ENCODE peak calls at places on chromosomes 2 and 18, in five cellular contexts. O is fibroblast of lung, X is MM.1S, T is ovary, S is tibial artery. E is an unnamed sample. For H3K36me3, the result is how much of the 10 kb centered on the place peaks cover.

GRCh38 chr18:54229660-54230059 is 5.2 kb upstream of the MBD2 start:
- DNase-seq in O (no peak), X (no peak), T (no peak), S (no peak), E (no peak)

GRCh38 chr18:24138281-24138883 is 480 bp upstream of the CABYR start:
- DNase-seq in O (no peak), X (no peak), T (no peak), S (no peak), E (no peak)

GRCh38 chr2:147989809-147990403 is 30.6 kb downstream of the ORC4 start:
- DNase-seq in O (peak), X (peak), T (no peak), S (no peak), E (no peak)

GRCh38 chr2:209772316-209772715 is 684 bp downstream of the UNC80 start:
- DNase-seq in O (no peak), X (no peak), T (no peak), S (no peak), E (no peak)

GRCh38 chr2:171545086-171545485 is 22.8 kb downstream of the CYBRD1 start:
- DNase-seq in O (no peak), X (no peak), T (no peak), S (no peak), E (no peak)

GRCh38 chr18:45521151-45521550 is 94.1 kb upstream of the SLC14A2 start:
- DNase-seq in O (peak), X (no peak), T (no peak), S (no peak), E (no peak)

GRCh38 chr2:29568135-29568534 is 353.3 kb downstream of the ALK start:
- DNase-seq in O (no peak), X (no peak), T (no peak), S (no peak), E (no peak)

GRCh38 chr2:210577263-210578071 is 21.1 kb downstream of the CPS1 start:
- DNase-seq in O (peak), X (peak), T (no peak), S (no peak), E (no peak)

GRCh38 chr2:130756041-130756720 is 841 bp downstream of the AMER3 start:
- DNase-seq in O (peak), X (peak), T (no peak), S (no peak), E (peak)

GRCh38 chr2:102478686-102479470 is 5.9 kb downstream of the SLC9A4 start:
- DNase-seq in O (no peak), X (no peak), T (no peak), S (no peak), E (no peak)

GRCh38 chr18:9520666-9521065 is 45.4 kb downstream of the RALBP1 start:
- DNase-seq in O (peak), X (no peak), T (no peak), S (no peak), E (no peak)

GRCh38 chr2:30230855-30231725 is at the start of gene LBH:
- DNase-seq in O (peak), X (peak), T (peak), S (peak), E (peak)

GRCh38 chr18:8011906-8012305 is 444.8 kb downstream of the PTPRM start:
- DNase-seq in O (no peak), X (no peak), T (no peak), S (no peak), E (peak)

GRCh38 chr2:41510108-41510507 is 537.7 kb upstream of the PKDCC start:
- DNase-seq in O (no peak), X (no peak), T (no peak), S (no peak), E (no peak)

GRCh38 chr2:237196866-237197618 is 111.4 kb downstream of the COPS8 start:
- DNase-seq in O (peak), X (no peak), T (no peak), S (no peak), E (no peak)

GRCh38 chr2:101983928-101984327 is 7.8 kb upstream of the IL1R2 start:
- DNase-seq in O (no peak), X (no peak), T (no peak), S (no peak), E (no peak)

GRCh38 chr2:189654641-189655040 is 6.6 kb upstream of the ASNSD1 start:
- DNase-seq in O (peak), X (no peak), T (no peak), S (no peak), E (no peak)

GRCh38 chr2:237092506-237092905 is 6.8 kb downstream of the COPS8 start:
- DNase-seq in O (no peak), X (no peak), T (no peak), S (no peak), E (no peak)

GRCh38 chr2:230410861-230411464 is 5.0 kb upstream of the SP100 start:
- DNase-seq in O (no peak), X (no peak), T (no peak), S (no peak), E (no peak)

GRCh38 chr2:43139996-43140621 is 86.3 kb downstream of the ZFP36L2 start:
- DNase-seq in O (no peak), X (no peak), T (peak), S (peak), E (no peak)

GRCh38 chr18:78974115-78974740 is 5.4 kb upstream of the SALL3 start:
- DNase-seq in O (no peak), X (no peak), T (no peak), S (no peak), E (no peak)

GRCh38 chr2:177680866-177681358 is 288.3 kb downstream of the AGPS start:
- DNase-seq in O (no peak), X (no peak), T (no peak), S (no peak), E (no peak)

GRCh38 chr2:114354199-114354598 is 88.2 kb upstream of the DPP10 start:
- DNase-seq in O (no peak), X (no peak), T (no peak), S (no peak), E (no peak)

GRCh38 chr2:159442159-159442852 is 155.8 kb upstream of the WDSUB1 start:
- DNase-seq in O (no peak), X (no peak), T (no peak), S (no peak), E (no peak)
- H3K36me3 ChIP-seq in O (under half), X (under half), T (under half), S (under half), E (under half)

DNA sequence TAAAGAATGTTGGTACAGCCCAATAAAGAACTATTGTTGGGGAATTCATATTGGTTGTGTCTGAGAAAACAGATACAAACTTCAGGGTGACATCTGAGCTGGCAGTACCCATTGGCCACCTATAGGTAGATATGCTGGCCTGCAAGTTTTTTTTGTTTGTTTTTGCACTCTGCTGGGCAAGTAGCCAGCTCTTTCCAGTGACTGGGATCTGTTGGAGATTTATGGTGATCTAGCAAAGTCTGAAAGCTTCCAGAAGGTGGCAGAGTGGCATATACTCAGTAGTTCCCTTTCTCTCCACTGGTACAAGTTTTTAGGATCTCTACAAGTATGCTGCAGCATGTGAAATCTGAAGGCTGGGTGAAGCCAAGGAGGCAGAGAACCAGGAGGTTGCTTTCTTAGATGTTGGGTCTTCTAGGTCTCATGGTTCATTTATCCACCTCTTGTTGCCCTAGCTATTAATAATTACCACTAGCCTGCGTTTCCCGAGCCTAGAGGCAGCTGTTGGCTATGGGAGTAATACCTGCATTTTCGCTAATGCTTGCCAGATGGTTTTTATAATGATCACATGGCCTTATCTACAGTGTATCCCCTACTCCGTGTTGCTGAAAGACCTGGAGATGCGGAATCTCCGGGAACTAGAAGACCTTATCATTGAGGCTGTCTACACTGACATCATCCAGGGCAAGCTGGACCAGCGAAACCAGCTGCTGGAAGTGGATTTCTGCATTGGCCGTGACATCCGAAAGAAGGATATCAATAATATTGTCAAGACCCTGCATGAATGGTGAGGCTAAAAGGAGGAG is 9.5 kb downstream of the COPS7B start:
- DNase-seq in O (peak), X (peak), T (no peak), S (no peak), E (no peak)
- TF ChIP-seq CTCF in O (peak), X (peak), T (no peak), S (no peak), E (no peak)

DNA sequence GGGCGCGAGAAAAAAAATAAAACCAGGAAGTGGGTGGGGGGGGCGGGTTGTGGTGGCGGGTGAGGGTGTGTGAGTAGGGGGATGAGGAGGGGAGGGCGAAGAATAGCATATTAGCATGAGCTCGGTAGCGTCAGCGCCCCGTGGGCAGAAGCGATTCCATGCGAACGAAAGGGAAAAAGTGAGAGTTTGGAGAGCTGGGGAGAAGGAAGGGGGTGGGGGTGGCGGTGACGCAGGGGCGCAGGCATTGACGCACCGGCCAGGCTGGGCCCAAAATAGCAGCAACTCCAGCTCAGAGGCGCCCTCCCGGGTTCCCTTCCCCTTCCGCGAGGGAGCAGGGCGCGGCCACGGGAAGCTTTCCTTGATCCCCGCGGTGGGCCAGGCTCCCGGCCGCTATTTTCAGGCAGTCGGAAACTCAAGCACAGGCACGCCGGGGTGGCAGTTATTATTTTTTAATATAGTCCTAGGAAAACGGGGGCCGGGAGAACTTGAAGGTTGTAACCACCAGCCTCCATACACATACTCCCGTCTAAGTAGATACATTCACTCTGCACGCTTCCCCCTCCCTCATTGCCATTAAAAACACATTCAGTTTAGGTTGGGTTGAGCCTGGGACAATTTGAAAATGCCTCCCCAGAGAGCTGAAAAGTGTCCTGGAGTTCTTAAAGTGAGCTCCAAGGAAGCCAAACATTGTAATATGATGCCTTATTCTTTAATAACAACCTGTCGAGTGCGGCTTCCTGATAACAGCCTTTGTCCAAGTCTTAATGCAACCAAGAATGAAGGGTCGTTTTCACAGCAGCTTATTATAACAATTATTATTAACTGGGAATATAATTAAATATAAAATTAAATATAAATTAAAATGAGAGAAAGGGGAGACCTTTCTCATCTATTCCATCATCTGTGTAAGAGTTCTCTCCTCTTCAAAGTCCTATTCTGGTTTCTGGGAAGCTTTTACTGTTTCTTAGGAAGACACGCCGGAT is 2.3 kb upstream of the NR4A2 start:
- DNase-seq in O (peak), X (peak), T (peak), S (peak), E (peak)
- H3K4me3 ChIP-seq in O (peak), X (peak), T (peak), S (peak), E (peak)

GRCh38 chr2:21026479-21027282 is 17.2 kb downstream of the APOB start:
- DNase-seq in O (no peak), X (no peak), T (no peak), S (no peak), E (no peak)
- H3K36me3 ChIP-seq in O (under half), X (under half), T (under half), S (under half), E (under half)

DNA sequence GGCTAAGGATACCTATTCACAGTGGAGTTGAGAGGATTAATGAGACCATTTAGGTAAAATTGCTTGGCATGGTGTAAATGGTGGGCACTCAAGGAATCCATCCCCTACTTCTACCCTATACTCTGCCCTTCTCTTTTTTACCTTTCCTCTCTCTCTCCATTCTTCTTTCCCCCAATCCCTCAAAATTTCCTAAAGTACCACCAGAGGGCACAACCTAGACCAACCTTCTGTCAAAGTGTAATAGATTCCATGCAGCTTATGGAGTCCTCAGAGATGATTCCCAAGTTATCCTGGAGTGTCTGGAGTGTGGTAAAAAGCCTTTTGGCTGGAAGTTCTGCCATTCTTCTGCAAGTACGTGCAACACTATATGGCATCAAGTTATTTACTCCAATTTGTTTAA is 33.0 kb upstream of the CCDC195 start:
- DNase-seq in O (no peak), X (no peak), T (no peak), S (no peak), E (no peak)
- TF ChIP-seq CTCF in O (no peak), X (no peak), T (no peak), S (no peak), E (no peak)

DNA sequence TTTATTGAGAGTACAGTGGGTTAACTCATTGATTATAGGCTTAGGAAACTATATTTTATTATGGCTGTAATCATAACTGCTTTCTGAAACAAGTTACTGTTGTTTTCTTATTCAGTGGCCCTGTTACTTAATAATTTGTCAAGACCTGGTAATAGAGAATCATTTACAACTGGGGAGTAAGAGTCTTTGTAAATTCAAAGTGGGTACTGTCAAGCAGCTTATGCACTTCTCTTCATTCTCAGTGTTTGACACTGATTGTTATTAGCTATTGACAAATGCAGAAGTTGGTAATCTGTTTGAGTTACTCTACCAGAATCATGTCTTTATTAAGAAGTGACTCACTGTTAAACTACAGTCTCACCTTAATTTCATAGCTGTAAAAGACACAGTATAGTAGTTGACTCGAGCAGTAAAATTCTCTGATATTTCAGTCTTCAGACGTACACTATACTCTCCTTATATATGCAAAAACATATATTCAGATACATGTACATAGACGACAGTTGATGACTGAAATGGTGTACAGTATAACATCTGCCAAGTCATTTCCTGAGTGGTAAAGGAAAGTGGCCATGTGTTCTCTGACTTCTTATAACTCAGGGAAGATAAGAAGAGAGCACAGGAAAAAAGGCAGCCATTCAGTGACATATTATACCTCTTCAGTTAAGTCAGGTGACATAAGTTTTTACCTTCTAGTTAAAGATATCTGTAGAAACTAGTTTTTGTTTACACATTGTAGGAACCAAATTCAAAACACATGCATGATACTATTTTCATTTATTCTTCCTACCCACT is 36.0 kb upstream of the TTC27 start:
- DNase-seq in O (peak), X (peak), T (no peak), S (no peak), E (no peak)
- H3K4me3 ChIP-seq in O (no peak), X (peak), T (no peak), S (no peak), E (no peak)

DNA sequence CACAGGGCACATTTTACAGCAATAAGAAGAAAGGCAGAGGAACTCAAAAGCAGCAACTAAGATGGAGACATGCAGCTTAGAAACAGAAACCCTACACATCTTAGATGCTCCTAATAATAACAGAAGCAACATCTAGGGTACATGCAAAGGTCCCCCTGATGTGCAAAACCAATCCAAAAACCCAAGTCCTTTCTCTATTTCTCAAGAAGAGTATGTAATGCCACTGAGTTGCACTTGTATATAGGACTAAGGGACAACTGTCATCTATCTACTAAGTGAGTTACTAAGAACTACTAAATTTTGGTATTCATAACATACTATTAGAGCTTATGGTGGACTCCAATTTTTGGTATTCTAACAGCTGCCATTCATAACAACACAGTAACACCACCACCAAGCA is 28.4 kb downstream of the HNRNPLL start:
- DNase-seq in O (no peak), X (no peak), T (no peak), S (no peak), E (no peak)
- H3K36me3 ChIP-seq in O (under half), X (under half), T (under half), S (under half), E (under half)

DNA sequence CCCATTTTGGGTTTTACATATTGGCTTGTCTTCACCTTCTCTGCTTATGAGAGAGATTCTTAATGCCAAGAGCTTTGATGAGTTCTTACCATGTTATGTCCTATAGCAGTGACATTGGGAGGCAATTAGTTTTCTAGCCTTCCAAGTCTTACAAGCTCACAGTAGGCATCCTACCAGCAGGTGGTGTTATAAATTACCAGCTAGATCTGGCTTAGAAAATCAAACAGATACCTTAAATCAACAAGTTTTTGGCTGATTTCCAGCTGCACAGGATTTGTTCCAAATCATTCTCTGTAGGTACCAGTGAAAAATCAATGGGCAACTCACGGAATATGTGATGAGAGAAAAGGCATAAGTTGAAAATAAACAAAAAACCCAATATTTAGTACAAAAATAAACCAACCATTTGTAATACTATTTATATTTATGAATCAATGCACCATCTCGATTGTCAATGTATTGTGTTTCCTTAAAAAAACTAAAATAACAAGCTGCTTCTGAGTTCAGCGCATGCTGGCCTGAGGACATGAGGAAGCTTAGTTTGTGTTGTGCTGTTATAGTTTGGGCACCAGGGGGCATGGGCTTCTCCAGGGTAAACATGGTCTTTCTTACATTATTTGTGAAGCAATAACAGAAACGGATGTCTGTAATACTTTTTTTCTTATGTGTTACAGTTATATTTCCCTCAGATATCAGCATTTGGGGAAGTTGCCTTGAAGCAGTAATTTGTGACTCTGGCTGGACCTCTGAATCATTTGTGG is 34.1 kb upstream of the NXPH2 start:
- DNase-seq in O (no peak), X (peak), T (no peak), S (no peak), E (no peak)
- TF ChIP-seq CTCF in O (no peak), X (no peak), T (no peak), S (no peak), E (peak)

GRCh38 chr18:57149031-57149430 is 2.1 kb downstream of the BOD1L2 start:
- DNase-seq in O (no peak), X (no peak), T (no peak), S (no peak), E (no peak)
- H3K4me3 ChIP-seq in O (no peak), X (no peak), T (no peak), S (no peak), E (no peak)

DNA sequence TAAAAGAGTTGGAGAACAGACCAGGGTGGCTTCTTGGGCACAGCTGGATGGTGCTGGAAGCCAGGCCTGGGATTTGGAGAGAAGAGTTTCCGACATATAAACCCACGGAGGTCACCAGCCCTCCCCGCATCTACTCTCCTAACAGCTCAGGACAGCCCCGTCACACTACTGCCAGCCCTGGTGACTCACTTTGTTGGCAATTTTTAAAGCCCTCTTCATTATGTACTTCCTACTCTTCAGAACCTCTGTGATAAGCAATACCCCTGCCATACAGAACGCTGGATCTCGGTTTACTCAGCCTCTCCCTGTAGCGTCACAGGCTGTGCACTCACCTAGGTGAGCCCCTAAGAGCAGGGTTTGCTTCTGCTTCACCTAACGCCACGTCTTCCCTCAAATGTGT is 48.1 kb downstream of the ID2 start:
- DNase-seq in O (peak), X (no peak), T (no peak), S (peak), E (no peak)
- H3K36me3 ChIP-seq in O (under half), X (under half), T (under half), S (half or more), E (under half)